ENCODE peak calls at places on chromosome 6, in ten cellular contexts. N is SK-N-DZ; K is activated CD4-positive, alpha-beta T cell treated with anti-CD3 and anti-CD28 coated beads for 24 hours; G is choroid plexus epithelial cell; B is astrocyte of the spinal cord; S is T-cell; R is CD4-positive, alpha-beta T cell; A is immature natural killer cell; F is SW 1271; V is fibroblast of the aortic adventitia. W is an unnamed sample.

GRCh38 chr6:80214436-80215022 is 108.1 kb downstream of the BCKDHB start:
- DNase-seq in V (peak), A (peak), F (peak), K (peak), R (no peak), S (no peak), G (peak), B (peak), N (peak), W (peak)

GRCh38 chr6:143034689-143035334 is 25.9 kb upstream of the AIG1 start:
- DNase-seq in F (no peak), G (no peak), K (no peak), B (no peak), N (no peak), S (no peak), R (no peak), A (no peak), V (no peak), W (no peak)

GRCh38 chr6:47096233-47096887 is 54.2 kb upstream of the ADGRF1 start:
- DNase-seq in K (no peak), V (no peak), B (no peak), G (no peak), F (no peak), R (no peak), N (no peak), S (no peak), A (no peak), W (no peak)

GRCh38 chr6:164640946-164641345 is 668.5 kb downstream of the C6orf118 start:
- DNase-seq in B (no peak), K (no peak), S (no peak), N (no peak), F (no peak), R (no peak), V (no peak), G (no peak), A (no peak), W (no peak)

GRCh38 chr6:105243487-105243886 is 63.7 kb upstream of the POPDC3 start:
- DNase-seq in K (no peak), F (no peak), A (no peak), V (no peak), G (no peak), N (no peak), S (no peak), B (no peak), R (no peak), W (no peak)

GRCh38 chr6:4545929-4546328 is 230.3 kb upstream of the CDYL start:
- DNase-seq in R (no peak), V (no peak), B (no peak), F (no peak), K (no peak), A (no peak), N (no peak), S (no peak), G (no peak), W (no peak)

GRCh38 chr6:142087950-142088857 is 44.5 kb upstream of the GJE1 start:
- DNase-seq in K (no peak), B (no peak), R (no peak), F (no peak), N (no peak), S (no peak), V (no peak), A (no peak), G (no peak), W (no peak)

GRCh38 chr6:67683960-67684359 is 951.1 kb upstream of the ADGRB3 start:
- DNase-seq in G (peak), F (peak), B (peak), V (peak), S (no peak), R (no peak), A (no peak), N (no peak), K (no peak), W (no peak)

GRCh38 chr6:36422714-36423100 is 19.9 kb downstream of the PXT1 start:
- DNase-seq in S (no peak), N (no peak), K (no peak), A (no peak), R (no peak), F (no peak), G (no peak), B (no peak), V (no peak), W (no peak)

GRCh38 chr6:159915397-159915796 is 24.6 kb downstream of the MAS1 start:
- DNase-seq in G (no peak), R (no peak), B (no peak), A (no peak), V (no peak), F (no peak), K (no peak), N (no peak), S (no peak), W (no peak)

GRCh38 chr6:47098570-47098993 is 56.5 kb upstream of the ADGRF1 start:
- DNase-seq in R (no peak), S (no peak), F (no peak), N (no peak), G (peak), K (no peak), A (no peak), V (peak), B (no peak), W (no peak)

GRCh38 chr6:17565399-17565798 is 34.7 kb upstream of the FAM8A1 start:
- DNase-seq in V (no peak), B (no peak), A (no peak), K (no peak), N (no peak), S (no peak), G (no peak), R (no peak), F (no peak), W (no peak)

GRCh38 chr6:41659935-41660334 is 21.7 kb downstream of the MDFI start:
- DNase-seq in K (no peak), R (no peak), F (no peak), A (no peak), S (no peak), V (no peak), G (no peak), N (no peak), B (no peak), W (no peak)

GRCh38 chr6:25717856-25718740 is 36.4 kb upstream of the SLC17A4 start:
- DNase-seq in K (no peak), B (peak), G (peak), A (no peak), S (no peak), R (no peak), F (no peak), V (peak), N (peak), W (peak)

GRCh38 chr6:154960299-154960796 is 34.8 kb upstream of the TIAM2 start:
- DNase-seq in G (no peak), N (no peak), F (no peak), R (no peak), A (no peak), V (no peak), B (no peak), S (no peak), K (no peak), W (no peak)

GRCh38 chr6:33742837-33743236 is 3.9 kb downstream of the IP6K3 start:
- DNase-seq in K (no peak), F (no peak), N (no peak), R (no peak), G (no peak), B (no peak), S (no peak), A (no peak), V (no peak), W (no peak)

GRCh38 chr6:168885741-168886140 is 367.9 kb downstream of the THBS2 start:
- DNase-seq in S (no peak), K (no peak), N (no peak), A (no peak), R (no peak), F (no peak), B (no peak), V (no peak), G (no peak), W (no peak)

GRCh38 chr6:166587631-166588413 is 1.3 kb upstream of the RAMACL start:
- DNase-seq in R (no peak), S (no peak), G (peak), V (no peak), A (no peak), N (no peak), K (no peak), B (no peak), F (no peak), W (no peak)